ENCODE peak calls at places on chromosomes 6 and 20, in nine cellular contexts. U, Z, E, C, T, L, S, Y and P are unnamed samples.

GRCh38 chr20:4401601-4402000 is 320.1 kb upstream of the PRND start:
- DNase-seq in U (no peak), Z (no peak), E (no peak), C (peak), T (peak), L (no peak), S (no peak), Y (no peak), P (no peak)

GRCh38 chr20:51128198-51128597 is 105.3 kb upstream of the KCNG1 start:
- DNase-seq in U (no peak), Z (no peak), E (peak), C (peak), T (peak), L (no peak), S (no peak), Y (no peak), P (peak)

GRCh38 chr6:163180874-163181541 is 233.5 kb upstream of the QKI start:
- DNase-seq in U (peak), Z (peak), E (peak), C (peak), T (peak), L (peak), S (peak), Y (peak), P (peak)

GRCh38 chr20:6663104-6663503 is 104.4 kb upstream of the BMP2 start:
- DNase-seq in U (no peak), Z (no peak), E (no peak), C (no peak), T (no peak), L (no peak), S (no peak), Y (no peak), P (no peak)

GRCh38 chr6:56370127-56370540 is 122.8 kb upstream of the COL21A1 start:
- DNase-seq in U (no peak), Z (peak), E (no peak), C (peak), T (peak), L (peak), S (no peak), Y (no peak), P (no peak)

GRCh38 chr20:62931464-62931863 is 5.2 kb upstream of the DIDO1 start:
- DNase-seq in U (no peak), Z (no peak), E (no peak), C (no peak), T (no peak), L (no peak), S (no peak), Y (no peak), P (no peak)

GRCh38 chr6:74044417-74045096 is 348.6 kb downstream of the CD109 start:
- DNase-seq in U (no peak), Z (peak), E (no peak), C (peak), T (peak), L (no peak), S (no peak), Y (no peak), P (peak)

GRCh38 chr6:12012231-12012565 is at the start of gene HIVEP1:
- DNase-seq in U (no peak), Z (peak), E (no peak), C (peak), T (no peak), L (peak), S (no peak), Y (no peak), P (no peak)

GRCh38 chr6:150128425-150128824 is 14.4 kb upstream of the PPP1R14C start:
- DNase-seq in U (no peak), Z (no peak), E (no peak), C (no peak), T (no peak), L (no peak), S (no peak), Y (no peak), P (no peak)

GRCh38 chr20:61120595-61121515 is 131.2 kb upstream of the CDH4 start:
- DNase-seq in U (no peak), Z (peak), E (no peak), C (peak), T (peak), L (peak), S (peak), Y (peak), P (no peak)